ENCODE peak calls at places on chromosome 5, in four cellular contexts. M is IMR-90, O is mesenchymal stem cell, D is adipocyte. E is an unnamed sample.
A peak's percentile ranks its signal among the peaks of the same experiment; 100 is the strongest.

GRCh38 chr5:124436294-124436693 is 310.1 kb downstream of the ZNF608 start:
- DNase-seq in O (peak; percentile 7), D (peak; percentile 14), M (peak; percentile 75), E (peak; percentile 53)

GRCh38 chr5:142411656-142412425 is 87.0 kb upstream of the SPRY4 start:
- DNase-seq in O (no peak), M (no peak), D (no peak), E (no peak)

GRCh38 chr5:75362474-75362975 is 25.5 kb downstream of the HMGCR start:
- DNase-seq in O (no peak), D (no peak), M (no peak), E (no peak)

GRCh38 chr5:109196486-109196885 is 213.3 kb downstream of the PJA2 start:
- DNase-seq in D (no peak), O (peak; percentile 6), M (no peak), E (peak; percentile 23)

GRCh38 chr5:38299585-38299984 is 41.2 kb downstream of the EGFLAM start:
- DNase-seq in M (no peak), D (no peak), O (no peak), E (no peak)

GRCh38 chr5:142931896-142932686 is 161.9 kb downstream of the ARHGAP26 start:
- DNase-seq in D (no peak), O (no peak), M (no peak), E (no peak)

GRCh38 chr5:675876-676698 is 17.1 kb downstream of the TPPP start:
- DNase-seq in D (no peak), M (no peak), O (no peak), E (no peak)

GRCh38 chr5:83767409-83767992 is 46.8 kb upstream of the HAPLN1 start:
- DNase-seq in D (no peak), M (no peak), O (peak; percentile 12), E (no peak)

GRCh38 chr5:150644496-150644895 is 4.0 kb downstream of the SYNPO start:
- DNase-seq in M (no peak), O (peak; percentile 45), D (no peak), E (no peak)

GRCh38 chr5:172193872-172194271 is at the start of gene EFCAB9:
- DNase-seq in O (no peak), D (no peak), M (no peak), E (no peak)
- H3K9ac ChIP-seq in O (no peak within 1 kb of the TSS), D (no peak within 1 kb of the TSS), M (no peak within 1 kb of the TSS), E (no peak within 1 kb of the TSS)

GRCh38 chr5:81830602-81831001 is 79.7 kb upstream of the SSBP2 start:
- DNase-seq in O (no peak), D (no peak), M (no peak), E (no peak)

GRCh38 chr5:81826128-81826527 is 75.2 kb upstream of the SSBP2 start:
- DNase-seq in M (peak; percentile 23), D (peak; percentile 49), O (no peak), E (peak; percentile 48)

GRCh38 chr5:81825237-81825636 is 74.3 kb upstream of the SSBP2 start:
- DNase-seq in M (peak; percentile 72), D (peak; percentile 76), O (peak; percentile 70), E (peak; percentile 93)

GRCh38 chr5:81829242-81829641 is 78.3 kb upstream of the SSBP2 start:
- DNase-seq in D (no peak), O (no peak), M (peak; percentile 42), E (no peak)

DNA sequence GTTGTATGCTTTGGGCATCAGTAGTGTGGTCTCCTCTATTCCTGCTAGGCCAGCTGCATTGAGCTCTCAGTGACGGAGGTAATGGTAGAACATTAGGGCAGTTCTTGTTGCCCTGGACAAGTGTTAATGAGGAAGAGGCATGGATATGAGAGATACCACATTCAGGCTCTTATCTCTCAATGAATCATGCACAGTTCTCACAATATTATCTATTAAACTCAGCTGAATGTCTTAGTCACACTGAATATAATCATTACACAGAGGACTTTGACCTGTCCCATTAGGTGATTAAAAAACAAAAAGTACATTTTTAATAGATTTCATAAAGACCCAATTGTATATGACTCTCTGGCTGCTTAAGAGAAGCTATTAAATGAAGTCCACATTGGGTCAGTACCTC is 76.6 kb upstream of the SSBP2 start:
- DNase-seq in O (no peak), M (no peak), D (no peak), E (no peak)
- H3K9ac ChIP-seq in O (no peak overlapping the region), M (no peak overlapping the region), D (no peak overlapping the region), E (no peak overlapping the region)

GRCh38 chr5:36180556-36181350 is 28.8 kb downstream of the SKP2 start:
- DNase-seq in O (no peak), D (no peak), M (no peak), E (no peak)
- H3K9ac ChIP-seq in O (no peak overlapping the region), D (no peak overlapping the region), M (no peak overlapping the region), E (no peak overlapping the region)

GRCh38 chr5:65334077-65334476 is 147.6 kb downstream of the ADAMTS6 start:
- DNase-seq in O (no peak), D (no peak), M (no peak), E (no peak)
- H3K9ac ChIP-seq in O (no peak overlapping the region), D (no peak overlapping the region), M (no peak overlapping the region), E (no peak overlapping the region)

DNA sequence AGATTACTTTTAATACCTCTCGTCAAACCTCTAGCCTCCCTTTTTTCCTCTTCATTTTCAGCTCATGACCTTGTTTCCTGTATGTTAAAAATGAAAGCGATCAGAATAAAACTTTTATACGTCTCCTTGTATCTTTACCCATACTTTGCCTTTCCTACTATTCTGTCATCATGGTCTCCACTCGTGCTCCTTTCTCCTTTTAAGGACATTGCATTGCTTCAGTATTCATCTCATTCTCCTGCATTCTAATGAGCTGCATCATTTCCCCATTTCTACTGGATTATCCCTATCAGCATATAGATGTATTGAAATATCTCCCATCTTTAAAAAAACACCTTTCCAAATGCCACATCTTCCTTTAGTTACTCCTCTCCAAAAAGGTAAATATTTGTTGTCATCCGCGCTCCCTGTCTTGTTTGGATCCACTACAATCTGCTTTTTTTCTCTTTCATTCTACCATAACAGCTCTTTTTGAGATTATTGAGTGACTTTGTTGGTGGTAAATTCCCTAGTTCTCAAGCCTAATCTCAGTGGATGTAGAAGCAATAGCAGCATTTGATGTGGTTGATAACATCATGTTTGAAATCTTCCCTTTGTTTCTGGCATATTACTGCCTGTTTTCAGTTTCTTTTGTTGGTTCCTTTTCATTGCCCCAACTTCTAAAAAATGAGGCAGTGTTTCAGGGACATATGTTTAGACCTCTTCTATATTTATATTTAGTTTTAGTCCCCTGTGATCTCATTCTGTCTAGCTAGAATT is 8.7 kb downstream of the CDC42SE2 start:
- DNase-seq in O (no peak), M (peak; percentile 59), D (no peak), E (no peak)
- H3K9ac ChIP-seq in O (no peak overlapping the region), M (no peak overlapping the region), D (no peak overlapping the region), E (no peak overlapping the region)

GRCh38 chr5:134787692-134788091 is 29.1 kb downstream of the DDX46 start:
- DNase-seq in O (no peak), D (no peak), M (no peak), E (no peak)

GRCh38 chr5:134784946-134785620 is 26.5 kb downstream of the DDX46 start:
- DNase-seq in M (peak; percentile 54), O (peak; percentile 44), D (peak; percentile 27), E (peak; percentile 61)

DNA sequence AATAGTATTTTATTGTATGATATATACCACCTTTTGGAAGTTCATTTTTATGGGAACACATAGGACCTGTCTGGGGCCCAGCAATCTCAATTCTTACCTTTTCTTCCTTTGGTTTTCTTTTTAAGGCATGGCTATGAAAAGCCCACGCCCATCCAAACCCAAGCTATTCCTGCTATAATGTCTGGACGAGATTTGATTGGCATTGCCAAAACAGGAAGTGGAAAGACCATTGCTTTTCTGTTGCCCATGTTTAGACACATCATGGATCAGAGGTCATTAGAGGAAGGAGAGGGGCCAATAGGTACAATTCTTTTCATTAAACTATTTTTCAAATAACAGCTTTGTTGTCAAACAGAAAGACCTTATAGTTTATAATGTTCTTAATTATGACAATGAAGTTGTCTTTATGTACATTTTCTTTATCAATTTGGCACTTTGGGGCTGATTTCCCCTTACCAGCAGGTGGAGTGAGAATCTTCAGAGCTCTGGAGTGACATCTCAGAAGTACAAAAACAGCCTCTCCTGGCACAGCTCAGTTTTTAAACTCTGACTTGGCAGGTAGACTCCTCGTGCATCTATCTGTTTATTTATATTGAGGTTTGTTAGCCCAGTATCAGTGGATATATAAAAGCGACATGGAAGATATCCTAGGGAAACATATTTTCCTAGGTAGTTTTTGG is 25.8 kb downstream of the DDX46 start:
- DNase-seq in M (peak; percentile 33), D (peak; percentile 15), O (peak; percentile 16), E (peak; percentile 15)
- H3K9ac ChIP-seq in M (no peak overlapping the region), D (no peak overlapping the region), O (no peak overlapping the region), E (no peak overlapping the region)

DNA sequence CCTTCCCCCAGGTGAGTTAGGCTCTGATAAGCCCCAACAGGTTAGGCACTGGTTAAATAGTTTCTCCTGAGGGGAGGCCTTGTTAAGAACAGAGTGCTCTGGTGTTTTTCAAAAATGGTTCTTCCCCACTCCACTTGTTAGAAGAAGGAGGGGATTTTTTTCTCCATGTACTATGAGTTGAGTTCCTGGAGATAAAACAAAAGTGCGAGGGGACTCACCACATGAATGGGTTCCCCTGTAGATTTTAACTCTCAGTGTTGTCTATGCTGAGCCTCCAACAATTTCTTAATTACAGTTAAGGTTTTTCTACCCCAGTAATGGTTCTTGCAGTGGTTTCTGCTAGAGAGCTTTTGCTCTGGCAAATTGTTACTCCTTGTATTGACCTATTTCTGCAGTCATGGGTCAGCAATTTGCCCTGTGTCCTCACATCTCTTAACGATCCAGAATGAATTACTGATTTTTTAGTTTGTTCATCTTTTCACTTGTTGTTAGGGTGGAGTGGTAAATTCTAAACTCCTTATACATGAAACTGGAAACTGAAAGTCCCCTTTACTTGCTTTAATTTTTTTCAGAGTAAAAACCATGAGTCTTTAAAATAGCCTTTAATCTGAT is 44.4 kb downstream of the SCAMP1 start:
- DNase-seq in O (no peak), M (no peak), D (no peak), E (no peak)
- H3K9ac ChIP-seq in O (no peak overlapping the region), M (no peak overlapping the region), D (no peak overlapping the region), E (no peak overlapping the region)

GRCh38 chr5:96871022-96871388 is 5.3 kb upstream of the ERAP2 start:
- DNase-seq in M (no peak), D (no peak), O (no peak), E (no peak)
- H3K9ac ChIP-seq in M (no peak overlapping the region), D (no peak overlapping the region), O (no peak overlapping the region), E (no peak overlapping the region)

DNA sequence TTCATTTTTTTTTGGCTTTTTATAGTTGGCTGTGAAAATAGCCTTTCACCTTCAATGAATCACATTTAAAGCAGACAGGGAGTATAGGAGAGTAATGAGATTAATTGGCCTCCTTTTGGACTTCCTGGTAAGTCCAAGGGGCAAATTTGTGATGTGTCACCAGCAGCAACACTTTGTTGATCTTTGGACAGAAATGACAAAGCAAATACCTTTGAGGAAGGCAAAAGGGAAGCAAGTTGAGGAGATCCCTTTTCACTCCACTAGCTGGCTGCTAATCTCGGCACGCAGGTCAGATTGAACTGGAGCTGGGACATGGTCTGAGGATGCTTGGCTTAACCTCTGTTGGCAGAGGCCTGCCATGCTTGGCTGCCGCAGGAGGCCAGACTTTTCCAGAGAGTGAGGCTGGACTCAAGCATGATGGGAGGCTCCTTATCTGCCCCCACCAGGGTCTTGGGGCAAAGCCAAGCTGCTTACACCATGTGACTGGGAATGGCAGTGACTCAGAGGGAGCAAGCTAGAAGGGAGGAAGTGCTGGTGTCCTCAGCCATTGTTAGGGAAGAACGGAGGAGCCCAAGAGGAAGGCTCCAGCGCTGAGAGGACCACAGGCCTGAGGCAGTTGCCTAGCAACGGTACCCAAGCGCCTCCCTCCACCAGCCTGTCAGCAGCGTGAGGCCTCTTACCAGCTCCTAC is 174.5 kb upstream of the MAP1B start:
- DNase-seq in O (peak; percentile 46), D (peak; percentile 31), M (peak; percentile 67), E (peak; percentile 81)
- H3K9ac ChIP-seq in O (peak overlapping the region; percentile 62), D (peak overlapping the region; percentile 48), M (no peak overlapping the region), E (peak overlapping the region; percentile 26)

GRCh38 chr5:90645024-90645610 is 86.5 kb downstream of the ADGRV1 start:
- DNase-seq in D (no peak), M (no peak), O (peak; percentile 42), E (no peak)
- H3K9ac ChIP-seq in D (no peak overlapping the region), M (no peak overlapping the region), O (no peak overlapping the region), E (no peak overlapping the region)

E was measured in GM23248.